ENCODE peak calls at places on chromosomes 3 and 15, in nine cellular contexts. O is cardiac fibroblast; Q is psoas muscle; B is M059J; A is activated CD4-positive, alpha-beta T cell treated with anti-CD3 and anti-CD28 coated beads, Interleukin-2, amount 10 ng/mL, durations not matched to agents 7 days and 5 days; F is progenitor cell of endocrine pancreas; H is RCC 7860; Y is ureter; K is HT-29. W is an unnamed sample.

GRCh38 chr15:94141802-94142201 is 89.6 kb upstream of the MCTP2 start:
- DNase-seq in B (no peak), H (no peak), F (no peak), O (no peak), Y (no peak), K (no peak), A (no peak), Q (no peak), W (no peak)

GRCh38 chr15:67064607-67065530 is 533 bp upstream of the SMAD3 start:
- DNase-seq in Y (peak), B (no peak), A (peak), O (no peak), K (peak), Q (no peak), H (no peak), F (peak), W (no peak)

GRCh38 chr3:22269827-22270226 is 518.8 kb upstream of the ZNF385D start:
- DNase-seq in B (peak), Y (no peak), A (no peak), F (no peak), H (peak), O (peak), K (no peak), Q (no peak), W (no peak)

GRCh38 chr15:57769266-57769665 is 62.8 kb downstream of the POLR2M start:
- DNase-seq in H (no peak), O (peak), Y (no peak), B (peak), F (no peak), A (no peak), Q (peak), K (no peak), W (no peak)

GRCh38 chr3:134617608-134618472 is 33.0 kb downstream of the KY start:
- DNase-seq in K (no peak), O (no peak), B (no peak), F (no peak), Q (no peak), Y (no peak), A (no peak), H (no peak), W (no peak)

GRCh38 chr3:195918176-195918575 is 9.8 kb upstream of the TNK2 start:
- DNase-seq in B (no peak), H (no peak), Y (no peak), O (no peak), A (no peak), Q (peak), K (no peak), F (no peak), W (no peak)

GRCh38 chr3:184679056-184679502 is 32.8 kb downstream of the MAGEF1 start:
- DNase-seq in B (no peak), O (peak), Y (no peak), F (no peak), A (no peak), H (no peak), Q (peak), K (no peak), W (no peak)

GRCh38 chr15:52652984-52653383 is 26.2 kb downstream of the ATOSA start:
- DNase-seq in H (peak), Q (no peak), A (no peak), B (peak), O (peak), F (no peak), K (peak), Y (no peak), W (no peak)

GRCh38 chr15:98668566-98669308 is 20.4 kb downstream of the IGF1R start:
- DNase-seq in O (peak), K (peak), B (peak), Q (no peak), H (no peak), F (no peak), A (peak), Y (no peak), W (peak)

GRCh38 chr3:14788644-14789043 is 30.1 kb upstream of the FGD5 start:
- DNase-seq in Q (no peak), H (no peak), A (no peak), B (peak), O (no peak), Y (no peak), K (no peak), F (no peak), W (no peak)

GRCh38 chr3:183897606-183898384 is 13.1 kb upstream of the PARL start:
- DNase-seq in O (no peak), B (no peak), K (no peak), Q (no peak), H (no peak), Y (no peak), A (no peak), F (no peak), W (no peak)

GRCh38 chr3:165206454-165207266 is 10.5 kb upstream of the SLITRK3 start:
- DNase-seq in Q (peak), F (peak), O (peak), A (peak), H (peak), B (peak), K (peak), Y (peak), W (peak)

GRCh38 chr3:172989373-172989772 is 151.7 kb downstream of the SPATA16 start:
- DNase-seq in Q (no peak), A (no peak), F (no peak), K (no peak), B (no peak), O (no peak), Y (no peak), H (no peak), W (no peak)

GRCh38 chr3:65811050-65811766 is 227.5 kb downstream of the MAGI1 start:
- DNase-seq in O (peak), Y (no peak), Q (no peak), K (no peak), B (peak), A (no peak), F (no peak), H (no peak), W (no peak)

GRCh38 chr3:13559751-13560540 is 11.0 kb downstream of the FBLN2 start:
- DNase-seq in K (no peak), O (no peak), H (no peak), Q (peak), F (no peak), Y (no peak), B (no peak), A (no peak), W (peak)

GRCh38 chr15:77002954-77003912 is 8.3 kb downstream of the PSTPIP1 start:
- DNase-seq in A (peak), B (no peak), Y (no peak), H (no peak), Q (peak), F (no peak), K (no peak), O (no peak), W (no peak)

GRCh38 chr3:82082796-82083195 is 321.4 kb upstream of the GBE1 start:
- DNase-seq in O (no peak), B (no peak), H (no peak), A (no peak), F (no peak), Q (no peak), K (no peak), Y (no peak), W (no peak)

GRCh38 chr15:90530250-90531051 is 728 bp downstream of the CRTC3 start:
- DNase-seq in H (no peak), K (peak), Y (peak), A (peak), F (peak), O (peak), Q (peak), B (peak), W (peak)

GRCh38 chr15:91116379-91117067 is 16.5 kb downstream of the SV2B start:
- DNase-seq in H (peak), F (no peak), Y (no peak), A (no peak), Q (no peak), O (peak), B (no peak), K (peak), W (peak)

GRCh38 chr3:125087768-125088391 is 32.1 kb upstream of the HEG1 start:
- DNase-seq in F (no peak), A (no peak), B (peak), O (peak), K (no peak), H (peak), Q (no peak), Y (peak), W (no peak)

GRCh38 chr3:155791190-155791589 is 14.9 kb downstream of the C3orf33 start:
- DNase-seq in B (peak), H (no peak), F (no peak), Y (no peak), K (no peak), O (no peak), A (no peak), Q (no peak), W (no peak)

GRCh38 chr3:154122096-154122911 is 1.1 kb downstream of the ARHGEF26 start:
- DNase-seq in F (peak), K (no peak), A (no peak), H (no peak), Q (no peak), B (no peak), Y (no peak), O (no peak), W (peak)

GRCh38 chr15:70187331-70187730 is 89.6 kb upstream of the TLE3 start:
- DNase-seq in Y (no peak), H (no peak), K (no peak), O (no peak), F (no peak), Q (no peak), A (no peak), B (no peak), W (no peak)

GRCh38 chr15:48966595-48967301 is 3.0 kb upstream of the SHC4 start:
- DNase-seq in A (peak), H (peak), Y (no peak), O (no peak), Q (no peak), B (peak), F (no peak), K (no peak), W (no peak)

GRCh38 chr3:13277130-13277783 is 142.9 kb downstream of the NUP210 start:
- DNase-seq in K (no peak), B (no peak), Y (no peak), Q (peak), F (no peak), H (no peak), O (no peak), A (no peak), W (no peak)

GRCh38 chr15:82165948-82166376 is 96.6 kb downstream of the EFL1 start:
- DNase-seq in F (no peak), K (no peak), Q (no peak), A (no peak), H (no peak), O (peak), B (no peak), Y (no peak), W (no peak)

GRCh38 chr3:9826815-9827574 is 16.8 kb downstream of the RPUSD3 start:
- DNase-seq in Q (no peak), Y (no peak), A (peak), H (peak), O (peak), B (no peak), F (no peak), K (peak), W (no peak)

GRCh38 chr3:64796597-64796996 is 108.8 kb upstream of the ADAMTS9 start:
- DNase-seq in H (no peak), K (no peak), Y (no peak), F (no peak), B (peak), A (no peak), O (no peak), Q (no peak), W (no peak)

GRCh38 chr3:159902531-159903314 is 85.9 kb upstream of the IL12A start:
- DNase-seq in H (no peak), O (no peak), B (no peak), Q (no peak), K (no peak), A (no peak), F (no peak), Y (no peak), W (no peak)

GRCh38 chr15:89806565-89807550 is 7.8 kb downstream of the ANPEP start:
- DNase-seq in A (no peak), B (no peak), F (peak), O (no peak), K (no peak), Q (peak), Y (no peak), H (no peak), W (no peak)

GRCh38 chr3:188914556-188914955 is 257.2 kb upstream of the TPRG1 start:
- DNase-seq in K (no peak), Y (no peak), F (no peak), H (no peak), B (peak), A (no peak), O (peak), Q (no peak), W (no peak)

W was measured in RWPE1.